ENCODE peak calls at places on chromosomes 3 and 15, in nine cellular contexts. A is caudate nucleus, P is NCI-H1092 treated with DMSO at 0.1 percent for 48 hours, H is H9, R is GM13976, L is uterus, F is fibroblast of gingiva, N is T1000, D is NCI-H2081. I is an unnamed sample.

GRCh38 chr3:141331370-141332318 is 36.7 kb upstream of the ZBTB38 start:
- DNase-seq in F (peak; percentile 88), N (peak; percentile 91), R (no peak), D (no peak), A (no peak), H (no peak), L (peak; percentile 27), P (no peak), I (no peak)

GRCh38 chr3:37475435-37475834 is 301.1 kb upstream of the LRRFIP2 start:
- DNase-seq in R (no peak), D (no peak), N (no peak), L (no peak), H (no peak), A (no peak), F (no peak), P (no peak), I (no peak)

GRCh38 chr3:31980530-31981205 is 394 bp downstream of the OSBPL10 start:
- DNase-seq in H (peak; percentile 80), F (peak; percentile 43), L (peak; percentile 51), N (peak; percentile 47), A (no peak), R (peak; percentile 57), D (peak; percentile 51), P (peak; percentile 39), I (peak; percentile 37)

GRCh38 chr3:44954962-44955361 is 21.0 kb downstream of the ZDHHC3 start:
- DNase-seq in A (no peak), N (no peak), R (peak; percentile 60), P (no peak), F (peak; percentile 34), D (no peak), L (no peak), H (no peak), I (no peak)

GRCh38 chr15:85689729-85690128 is 105.0 kb downstream of the KLHL25 start:
- DNase-seq in L (no peak), A (no peak), D (no peak), R (peak; percentile 38), P (no peak), N (no peak), H (peak; percentile 69), F (peak; percentile 45), I (no peak)

GRCh38 chr3:9032236-9032777 is 69.0 kb upstream of the RAD18 start:
- DNase-seq in P (no peak), H (no peak), A (no peak), L (no peak), F (no peak), N (no peak), D (no peak), R (no peak), I (no peak)

GRCh38 chr3:135629696-135630408 is 335.7 kb upstream of the PPP2R3A start:
- DNase-seq in R (no peak), F (no peak), N (no peak), D (no peak), A (no peak), H (no peak), P (no peak), L (no peak), I (no peak)

GRCh38 chr3:65291448-65292091 is 603.8 kb upstream of the ADAMTS9 start:
- DNase-seq in N (no peak), H (no peak), D (no peak), F (no peak), P (no peak), A (no peak), L (no peak), R (no peak), I (no peak)

GRCh38 chr3:178736300-178736699 is 200.1 kb downstream of the KCNMB2 start:
- DNase-seq in R (no peak), D (no peak), N (no peak), P (no peak), L (no peak), F (no peak), A (no peak), H (no peak), I (no peak)

GRCh38 chr3:196969660-196970546 is 1.3 kb upstream of the PIGZ start:
- DNase-seq in R (peak; percentile 91), H (peak; percentile 66), N (peak; percentile 26), D (peak; percentile 70), F (peak; percentile 37), L (peak; percentile 61), A (no peak), P (peak; percentile 23), I (no peak)

GRCh38 chr3:163384383-163384782 is 1693.9 kb downstream of the SI start:
- DNase-seq in D (no peak), R (no peak), F (no peak), H (no peak), A (no peak), P (no peak), L (no peak), N (no peak), I (no peak)

GRCh38 chr3:13452490-13453335 is 27.4 kb upstream of the HDAC11 start:
- DNase-seq in R (peak; percentile 65), N (no peak), P (peak; percentile 60), A (no peak), L (no peak), F (peak; percentile 39), H (no peak), D (peak; percentile 6), I (no peak)

GRCh38 chr3:13385373-13385965 is 34.7 kb downstream of the NUP210 start:
- DNase-seq in L (no peak), F (no peak), P (no peak), R (no peak), A (no peak), H (no peak), N (no peak), D (no peak), I (no peak)

GRCh38 chr3:66808891-66809578 is 189.1 kb upstream of the KBTBD8 start:
- DNase-seq in D (no peak), F (no peak), L (no peak), N (no peak), R (no peak), H (no peak), A (no peak), P (no peak), I (no peak)

GRCh38 chr3:49747792-49748480 is 24.2 kb upstream of the GMPPB start:
- DNase-seq in D (no peak), N (no peak), P (no peak), L (no peak), H (no peak), R (no peak), A (no peak), F (no peak), I (no peak)

GRCh38 chr3:169387751-169388696 is 275.5 kb downstream of the MECOM start:
- DNase-seq in N (no peak), A (no peak), F (no peak), P (no peak), H (peak; percentile 39), D (no peak), L (peak; percentile 13), R (no peak), I (no peak)

GRCh38 chr15:74584779-74585178 is 30.9 kb upstream of the CLK3 start:
- DNase-seq in A (no peak), R (no peak), D (no peak), N (no peak), P (no peak), H (no peak), L (no peak), F (no peak), I (no peak)

GRCh38 chr3:53708001-53708621 is 138.1 kb downstream of the CHDH start:
- DNase-seq in F (no peak), A (no peak), D (no peak), R (no peak), N (no peak), H (peak; percentile 15), P (peak; percentile 70), L (no peak), I (peak; percentile 49)

GRCh38 chr3:58217209-58217811 is 6.5 kb upstream of the DNASE1L3 start:
- DNase-seq in A (no peak), N (peak; percentile 9), L (peak; percentile 44), P (peak; percentile 66), R (peak; percentile 45), F (peak; percentile 59), D (peak; percentile 11), H (peak; percentile 89), I (no peak)

GRCh38 chr3:24678441-24678865 is 183.8 kb upstream of the THRB start:
- DNase-seq in A (no peak), F (peak; percentile 54), N (no peak), H (no peak), R (no peak), L (peak; percentile 23), D (no peak), P (no peak), I (no peak)

GRCh38 chr15:57865294-57865693 is 158.8 kb downstream of the POLR2M start:
- DNase-seq in H (peak; percentile 39), D (no peak), A (no peak), N (no peak), R (peak; percentile 10), F (no peak), P (no peak), L (no peak), I (no peak)

GRCh38 chr3:188860147-188860546 is 311.6 kb upstream of the TPRG1 start:
- DNase-seq in A (no peak), H (no peak), P (no peak), N (no peak), F (peak; percentile 18), L (no peak), D (no peak), R (no peak), I (no peak)

GRCh38 chr15:23403550-23403949 is 43.5 kb downstream of the GOLGA6L2 start:
- DNase-seq in L (no peak), N (no peak), P (no peak), F (no peak), A (no peak), R (no peak), D (no peak), H (no peak), I (no peak)

GRCh38 chr3:36729204-36730056 is 34.9 kb downstream of the DCLK3 start:
- DNase-seq in L (no peak), N (no peak), F (peak; percentile 54), R (peak; percentile 51), D (peak; percentile 9), A (no peak), P (peak; percentile 32), H (no peak), I (peak; percentile 4)

GRCh38 chr3:42501321-42501680 is 1.1 kb upstream of the VIPR1 start:
- DNase-seq in F (no peak), N (no peak), H (peak; percentile 74), R (no peak), A (no peak), P (peak; percentile 4), D (no peak), L (no peak), I (no peak)

GRCh38 chr15:75348563-75349350 is 1.9 kb downstream of the NEIL1 start:
- DNase-seq in R (peak; percentile 43), L (no peak), A (no peak), H (peak; percentile 48), N (no peak), P (no peak), F (no peak), D (no peak), I (no peak)

GRCh38 chr3:31977736-31978135 is 3.3 kb downstream of the OSBPL10 start:
- DNase-seq in A (no peak), R (no peak), L (no peak), D (no peak), N (no peak), H (no peak), P (no peak), F (no peak), I (no peak)

GRCh38 chr3:24510030-24510648 is 15.5 kb upstream of the THRB start:
- DNase-seq in H (no peak), L (no peak), N (no peak), R (no peak), D (no peak), P (no peak), F (no peak), A (no peak), I (no peak)

I was measured in NCI-H1417 treated with DMSO at 0.1 percent for 48 hours.